ENCODE peak calls at places on chromosomes 13 and 19, in four cellular contexts. One of them, this sample, is unnamed. For H3K9me3, the result is how much of the 10 kb centered on the place peaks cover.

GRCh38 chr13:94552095-94552494 is 43.9 kb downstream of the TGDS start:
- DNase-seq in right lobe of liver: no peak
- DNase-seq in endodermal cell: no peak
- DNase-seq in vagina: no peak
- DNase-seq in this sample: no peak

GRCh38 chr19:49767380-49767779 is 579 bp downstream of the AP2A1 start:
- DNase-seq in vagina: no peak
- DNase-seq in endodermal cell: peak
- DNase-seq in right lobe of liver: no peak
- DNase-seq in this sample: no peak

GRCh38 chr19:3109491-3109890 is 15.3 kb downstream of the GNA11 start:
- DNase-seq in right lobe of liver: no peak
- DNase-seq in vagina: no peak
- DNase-seq in endodermal cell: no peak
- DNase-seq in this sample: no peak

GRCh38 chr19:31770220-31770619 is 421.0 kb upstream of the TSHZ3 start:
- DNase-seq in vagina: no peak
- DNase-seq in endodermal cell: no peak
- DNase-seq in right lobe of liver: no peak
- DNase-seq in this sample: no peak

GRCh38 chr13:24307211-24308067 is 1.9 kb upstream of the C1QTNF9 start:
- DNase-seq in vagina: no peak
- DNase-seq in right lobe of liver: no peak
- DNase-seq in endodermal cell: peak
- DNase-seq in this sample: peak

GRCh38 chr13:28463481-28463880 is 31.4 kb downstream of the FLT1 start:
- DNase-seq in endodermal cell: no peak
- DNase-seq in vagina: no peak
- DNase-seq in right lobe of liver: no peak
- DNase-seq in this sample: no peak

GRCh38 chr13:109383683-109384082 is 402.7 kb downstream of the IRS2 start:
- DNase-seq in vagina: no peak
- DNase-seq in right lobe of liver: no peak
- DNase-seq in endodermal cell: no peak
- DNase-seq in this sample: no peak

GRCh38 chr19:46639356-46640061 is 3.5 kb upstream of the GNG8 start:
- DNase-seq in endodermal cell: no peak
- DNase-seq in vagina: no peak
- DNase-seq in right lobe of liver: peak
- DNase-seq in this sample: peak

GRCh38 chr13:50599046-50599445 is 244.4 kb downstream of the DLEU7 start:
- DNase-seq in endodermal cell: no peak
- DNase-seq in right lobe of liver: no peak
- DNase-seq in vagina: no peak
- DNase-seq in this sample: no peak

GRCh38 chr13:78499802-78500201 is 103.5 kb downstream of the POU4F1 start:
- DNase-seq in endodermal cell: no peak
- DNase-seq in right lobe of liver: no peak
- DNase-seq in vagina: no peak
- DNase-seq in this sample: no peak

GRCh38 chr13:80444240-80445015 is 103.5 kb upstream of the SPRY2 start:
- DNase-seq in vagina: no peak
- DNase-seq in right lobe of liver: no peak
- DNase-seq in endodermal cell: no peak
- DNase-seq in this sample: no peak

DNA sequence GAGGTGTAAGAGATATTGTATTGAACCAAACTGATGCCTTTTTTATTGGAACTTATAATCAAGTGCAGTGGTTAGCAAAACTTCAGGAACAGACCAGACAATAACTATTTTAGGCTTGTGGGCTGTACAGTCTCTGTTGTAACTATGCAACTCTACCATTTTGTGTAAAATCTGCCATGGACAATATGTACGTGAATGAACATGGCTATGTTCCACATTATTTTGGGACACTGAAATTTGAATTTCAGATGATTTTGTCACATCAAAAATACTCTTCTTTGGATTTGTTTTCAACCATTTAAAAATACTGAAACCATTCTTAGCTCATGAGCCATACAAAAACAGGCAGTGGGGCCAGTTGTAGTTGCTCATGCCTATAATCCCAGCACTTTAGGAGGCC is 27.9 kb upstream of the PEG3 start:
- DNase-seq in endodermal cell: no peak
- DNase-seq in vagina: no peak
- DNase-seq in right lobe of liver: no peak
- DNase-seq in this sample: no peak
- H3K9me3 ChIP-seq in endodermal cell: half or more
- H3K9me3 ChIP-seq in vagina: under half
- H3K9me3 ChIP-seq in right lobe of liver: under half
- H3K9me3 ChIP-seq in this sample: under half

GRCh38 chr19:8473652-8474476 is 28.6 kb downstream of the PRAM1 start:
- DNase-seq in vagina: no peak
- DNase-seq in right lobe of liver: no peak
- DNase-seq in endodermal cell: no peak
- DNase-seq in this sample: no peak
- H3K27ac ChIP-seq in vagina: no peak
- H3K27ac ChIP-seq in right lobe of liver: no peak
- H3K27ac ChIP-seq in endodermal cell: no peak
- H3K27ac ChIP-seq in this sample: no peak

DNA sequence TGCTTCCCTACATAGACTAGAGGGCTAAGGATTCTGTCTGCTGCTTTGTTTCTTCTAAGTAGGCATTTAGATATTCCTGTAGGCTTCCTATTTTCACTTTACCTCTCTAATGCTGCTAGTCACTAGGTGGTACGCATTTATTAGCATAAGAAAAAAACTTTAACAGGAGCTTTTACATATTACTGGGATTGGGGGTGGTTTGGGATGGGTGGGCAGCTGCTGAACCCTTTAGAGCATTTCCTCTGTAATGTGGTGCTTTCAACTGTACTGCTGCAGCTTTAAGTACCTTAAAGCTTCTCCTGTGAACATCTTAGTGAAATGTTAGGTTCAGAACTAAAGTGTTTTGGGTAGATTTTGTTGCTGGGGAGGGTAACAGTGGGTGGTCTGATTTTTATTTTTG is 92.6 kb downstream of the ZNF486 start:
- DNase-seq in vagina: no peak
- DNase-seq in endodermal cell: peak
- DNase-seq in right lobe of liver: no peak
- DNase-seq in this sample: no peak
- H3K9me3 ChIP-seq in vagina: under half
- H3K9me3 ChIP-seq in endodermal cell: under half
- H3K9me3 ChIP-seq in right lobe of liver: under half
- H3K9me3 ChIP-seq in this sample: under half

GRCh38 chr13:98487522-98487921 is 89.4 kb downstream of the STK24 start:
- DNase-seq in vagina: no peak
- DNase-seq in endodermal cell: peak
- DNase-seq in right lobe of liver: no peak
- DNase-seq in this sample: no peak
- H3K27ac ChIP-seq in vagina: peak
- H3K27ac ChIP-seq in endodermal cell: no peak
- H3K27ac ChIP-seq in right lobe of liver: no peak
- H3K27ac ChIP-seq in this sample: no peak